ENCODE peak calls at places on chromosomes 11 and 22, in five cellular contexts. P is kidney glomerular epithelial cell; E is naive thymus-derived CD4-positive, alpha-beta T cell; C is activated CD4-positive, alpha-beta T cell treated with anti-CD3 and anti-CD28 coated beads for 36 hours; Q is stimulated activated CD4-positive, alpha-beta T cell treated with anti-CD3 and anti-CD28 coated beads, TNF-alpha, amount 100 ng/mL, for 24 hours. O is an unnamed sample.
A peak's percentile ranks its signal among the peaks of the same experiment; 100 is the strongest.

GRCh38 chr22:20552913-20553401 is 45.5 kb downstream of the MED15 start:
- DNase-seq in Q (no peak), E (no peak), P (peak; percentile 71), C (no peak), O (no peak)

GRCh38 chr22:41762980-41763779 is 37.3 kb upstream of the CCDC134 start:
- DNase-seq in E (peak; percentile 16), Q (no peak), P (no peak), C (peak; percentile 67), O (no peak)

GRCh38 chr11:61922539-61922938 is 5.2 kb upstream of the RAB3IL1 start:
- DNase-seq in C (no peak), E (no peak), Q (no peak), P (no peak), O (peak; percentile 92)

GRCh38 chr11:78742430-78742829 is 167.8 kb upstream of the NARS2 start:
- DNase-seq in C (no peak), P (no peak), Q (no peak), E (no peak), O (no peak)

GRCh38 chr11:82117339-82117738 is 616.3 kb downstream of the FAM181B start:
- DNase-seq in C (no peak), P (no peak), Q (no peak), E (no peak), O (no peak)

GRCh38 chr11:30328676-30329075 is 5.8 kb downstream of the ARL14EP start:
- DNase-seq in C (no peak), E (no peak), P (no peak), Q (no peak), O (peak; percentile 69)

GRCh38 chr22:29377979-29378378 is 10.4 kb downstream of the AP1B1 start:
- DNase-seq in C (no peak), E (no peak), P (no peak), Q (no peak), O (no peak)

GRCh38 chr11:128705124-128705920 is 11.4 kb downstream of the FLI1 start:
- DNase-seq in P (no peak), Q (no peak), C (no peak), E (no peak), O (no peak)

GRCh38 chr22:22520020-22520656 is at the start of gene ZNF280A:
- DNase-seq in Q (no peak), C (no peak), E (no peak), P (no peak), O (no peak)

GRCh38 chr11:78957481-78958245 is 383.0 kb upstream of the NARS2 start:
- DNase-seq in C (no peak), E (no peak), Q (no peak), P (no peak), O (peak; percentile 29)

GRCh38 chr11:88100161-88100560 is 75.1 kb downstream of the RAB38 start:
- DNase-seq in P (no peak), Q (no peak), C (no peak), E (no peak), O (peak; percentile 18)

GRCh38 chr11:36239636-36240035 is 49.6 kb downstream of the COMMD9 start:
- DNase-seq in C (no peak), Q (no peak), E (no peak), P (no peak), O (no peak)

GRCh38 chr11:8813658-8814057 is 97.3 kb upstream of the AKIP1 start:
- DNase-seq in P (peak; percentile 60), C (peak; percentile 73), Q (peak; percentile 17), E (no peak), O (peak; percentile 89)

GRCh38 chr11:43830928-43831440 is 49.6 kb upstream of the ALKBH3 start:
- DNase-seq in P (peak; percentile 100), C (peak; percentile 81), Q (peak; percentile 26), E (no peak), O (peak; percentile 96)

GRCh38 chr11:69024509-69024908 is 11.5 kb upstream of the MRGPRF start:
- DNase-seq in E (no peak), C (no peak), P (no peak), Q (no peak), O (no peak)

GRCh38 chr11:24356501-24356900 is 140.4 kb upstream of the LUZP2 start:
- DNase-seq in P (no peak), E (no peak), Q (no peak), C (no peak), O (no peak)

GRCh38 chr11:77851513-77851912 is 30.6 kb downstream of the AAMDC start:
- DNase-seq in P (no peak), Q (no peak), C (no peak), E (no peak), O (no peak)

GRCh38 chr22:27125539-27125938 is 468.2 kb downstream of the MIAT start:
- DNase-seq in Q (no peak), C (no peak), P (peak; percentile 33), E (no peak), O (no peak)

GRCh38 chr11:16195659-16196058 is 160.7 kb downstream of the SOX6 start:
- DNase-seq in E (no peak), C (no peak), P (no peak), Q (no peak), O (peak; percentile 67)

GRCh38 chr22:37430941-37431340 is 3.7 kb upstream of the ELFN2 start:
- DNase-seq in C (no peak), P (peak; percentile 49), E (no peak), Q (no peak), O (no peak)

GRCh38 chr11:115423728-115424459 is 80.3 kb downstream of the CADM1 start:
- DNase-seq in E (no peak), P (no peak), C (no peak), Q (no peak), O (no peak)

GRCh38 chr11:119520400-119520799 is 97.4 kb upstream of the THY1 start:
- DNase-seq in Q (no peak), C (no peak), E (no peak), P (no peak), O (no peak)

GRCh38 chr11:47797633-47798032 is 30.5 kb upstream of the FNBP4 start:
- DNase-seq in Q (peak; percentile 6), P (no peak), C (peak; percentile 78), E (no peak), O (no peak)

GRCh38 chr11:74002832-74003231 is 6.1 kb downstream of the UCP3 start:
- DNase-seq in P (no peak), Q (no peak), C (no peak), E (no peak), O (no peak)

GRCh38 chr11:118084247-118084646 is 2.5 kb downstream of the SMIM35 start:
- DNase-seq in P (no peak), C (no peak), E (no peak), Q (no peak), O (no peak)

GRCh38 chr11:31768744-31769143 is 42.4 kb downstream of the PAX6 start:
- DNase-seq in C (no peak), E (no peak), P (no peak), Q (no peak), O (no peak)

GRCh38 chr11:8805256-8805655 is 105.7 kb upstream of the AKIP1 start:
- DNase-seq in E (no peak), P (no peak), C (no peak), Q (no peak), O (no peak)

GRCh38 chr22:44024288-44024908 is at the start of gene PARVB:
- DNase-seq in C (peak; percentile 42), Q (no peak), P (no peak), E (peak; percentile 19), O (peak; percentile 58)

GRCh38 chr11:3014314-3014938 is 22.3 kb upstream of the NAP1L4 start:
- DNase-seq in E (peak; percentile 43), Q (no peak), C (peak; percentile 76), P (no peak), O (no peak)

GRCh38 chr22:44427506-44428470 is 70.2 kb downstream of the RTL6 start:
- DNase-seq in Q (no peak), E (no peak), P (no peak), C (no peak), O (no peak)

GRCh38 chr22:44929348-44930015 is 80.3 kb downstream of the PHF21B start:
- DNase-seq in P (no peak), C (no peak), Q (no peak), E (no peak), O (no peak)

GRCh38 chr11:62832346-62833234 is at the start of gene TEX54:
- DNase-seq in E (no peak), P (no peak), C (no peak), Q (no peak), O (peak; percentile 64)

GRCh38 chr11:8768625-8769333 is 86.2 kb downstream of the RPL27A start:
- DNase-seq in Q (no peak), P (peak; percentile 30), E (no peak), C (peak; percentile 9), O (peak; percentile 86)

GRCh38 chr11:62359475-62359874 is 22.2 kb downstream of the ASRGL1 start:
- DNase-seq in Q (no peak), P (no peak), C (no peak), E (no peak), O (no peak)

GRCh38 chr22:46761539-46762237 is 762 bp upstream of the TBC1D22A start:
- DNase-seq in Q (no peak), C (peak; percentile 42), E (no peak), P (no peak), O (peak; percentile 3)

GRCh38 chr22:27488456-27489224 is 312.9 kb downstream of the MN1 start:
- DNase-seq in C (no peak), Q (no peak), E (no peak), P (no peak), O (peak; percentile 25)

GRCh38 chr11:110092577-110093406 is at the start of gene ZC3H12C:
- DNase-seq in C (peak; percentile 74), Q (no peak), E (peak; percentile 33), P (peak; percentile 89), O (peak; percentile 96)

GRCh38 chr11:12724301-12725046 is 50.3 kb downstream of the TEAD1 start:
- DNase-seq in P (peak; percentile 78), Q (no peak), E (no peak), C (peak; percentile 14), O (peak; percentile 88)

O was measured in adipocyte.